ENCODE peak calls at places on chromosome 22, in nine cellular contexts. K is GM23338, Z is tibial nerve, X is mammary epithelial cell, V is breast epithelium, Y is pancreas, I is K562, M is neural crest cell, S is WTC11. A is an unnamed sample.

GRCh38 chr22:17476838-17477237 is 86.5 kb upstream of the SLC25A18 start:
- DNase-seq in K (peak), Z (no peak), X (peak), V (no peak), Y (no peak), I (no peak), M (no peak), S (no peak), A (no peak)

GRCh38 chr22:44488354-44488753 is 9.7 kb downstream of the RTL6 start:
- DNase-seq in K (no peak), Z (no peak), X (no peak), V (no peak), Y (no peak), I (no peak), M (no peak), S (no peak), A (no peak)

GRCh38 chr22:49636214-49636613 is 191.5 kb downstream of the BRD1 start:
- DNase-seq in K (no peak), Z (no peak), X (no peak), V (no peak), Y (no peak), I (no peak), M (no peak), S (no peak), A (no peak)

GRCh38 chr22:31630331-31631329 is 31.4 kb downstream of the PISD start:
- DNase-seq in K (peak), Z (peak), X (peak), V (peak), Y (peak), I (peak), M (peak), S (peak), A (peak)

GRCh38 chr22:19663286-19663815 is 51.0 kb upstream of the SEPTIN5 start:
- DNase-seq in K (no peak), Z (peak), X (peak), V (peak), Y (peak), I (peak), M (no peak), S (no peak), A (no peak)

GRCh38 chr22:33923660-33924246 is 3.5 kb upstream of the LARGE1 start:
- DNase-seq in K (peak), Z (peak), X (peak), V (peak), Y (peak), I (peak), M (peak), S (peak), A (no peak)

GRCh38 chr22:49660794-49661781 is 166.6 kb downstream of the BRD1 start:
- DNase-seq in K (no peak), Z (no peak), X (no peak), V (no peak), Y (no peak), I (no peak), M (no peak), S (peak), A (no peak)

GRCh38 chr22:45608763-45609180 is 62.9 kb upstream of the ATXN10 start:
- DNase-seq in K (no peak), Z (no peak), X (peak), V (no peak), Y (no peak), I (no peak), M (no peak), S (no peak), A (no peak)

GRCh38 chr22:44698531-44699421 is 3.2 kb upstream of the PRR5 start:
- DNase-seq in K (peak), Z (peak), X (no peak), V (no peak), Y (no peak), I (no peak), M (no peak), S (no peak), A (no peak)

GRCh38 chr22:44403166-44403565 is 90.4 kb upstream of the SHISAL1 start:
- DNase-seq in K (no peak), Z (no peak), X (no peak), V (no peak), Y (no peak), I (no peak), M (no peak), S (no peak), A (peak)

GRCh38 chr22:43983808-43984207 is 28.6 kb downstream of the SAMM50 start:
- DNase-seq in K (no peak), Z (no peak), X (no peak), V (no peak), Y (no peak), I (no peak), M (no peak), S (no peak), A (no peak)

GRCh38 chr22:43152355-43153071 is 1.2 kb downstream of the TSPO start:
- DNase-seq in K (no peak), Z (peak), X (peak), V (peak), Y (peak), I (no peak), M (no peak), S (no peak), A (no peak)

GRCh38 chr22:44684506-44685383 is 17.3 kb upstream of the PRR5 start:
- DNase-seq in K (peak), Z (peak), X (peak), V (peak), Y (peak), I (peak), M (peak), S (peak), A (peak)

GRCh38 chr22:40838486-40838885 is 18.0 kb downstream of the ST13 start:
- DNase-seq in K (no peak), Z (no peak), X (no peak), V (no peak), Y (no peak), I (no peak), M (no peak), S (no peak), A (no peak)

GRCh38 chr22:25027959-25028840 is 75.7 kb downstream of the KIAA1671 start:
- DNase-seq in K (peak), Z (peak), X (no peak), V (no peak), Y (no peak), I (peak), M (peak), S (peak), A (no peak)

GRCh38 chr22:46175631-46176030 is 25.3 kb downstream of the PPARA start:
- DNase-seq in K (no peak), Z (no peak), X (peak), V (no peak), Y (no peak), I (no peak), M (no peak), S (no peak), A (no peak)

GRCh38 chr22:46458525-46458924 is 78.9 kb downstream of the CELSR1 start:
- DNase-seq in K (no peak), Z (no peak), X (no peak), V (no peak), Y (no peak), I (no peak), M (no peak), S (no peak), A (no peak)

GRCh38 chr22:32644252-32645100 is 157.0 kb upstream of the TIMP3 start:
- DNase-seq in K (peak), Z (no peak), X (peak), V (peak), Y (peak), I (no peak), M (no peak), S (no peak), A (no peak)

GRCh38 chr22:30922151-30922611 is 46.4 kb downstream of the MORC2 start:
- DNase-seq in K (peak), Z (no peak), X (peak), V (no peak), Y (peak), I (no peak), M (no peak), S (no peak), A (no peak)

GRCh38 chr22:29190051-29190450 is 15.6 kb upstream of the EMID1 start:
- DNase-seq in K (no peak), Z (no peak), X (no peak), V (no peak), Y (no peak), I (no peak), M (no peak), S (no peak), A (no peak)

GRCh38 chr22:46299101-46299500 is 2.4 kb downstream of the GTSE1 start:
- DNase-seq in K (no peak), Z (no peak), X (no peak), V (no peak), Y (no peak), I (no peak), M (no peak), S (no peak), A (no peak)

GRCh38 chr22:50469377-50470305 is 5.2 kb downstream of the SBF1 start:
- DNase-seq in K (peak), Z (peak), X (peak), V (peak), Y (peak), I (peak), M (no peak), S (peak), A (no peak)

GRCh38 chr22:46297151-46297819 is 615 bp downstream of the GTSE1 start:
- DNase-seq in K (peak), Z (no peak), X (peak), V (no peak), Y (no peak), I (peak), M (peak), S (peak), A (peak)

GRCh38 chr22:23896523-23897186 is 2.5 kb downstream of the MIF start:
- DNase-seq in K (no peak), Z (no peak), X (no peak), V (no peak), Y (no peak), I (no peak), M (no peak), S (no peak), A (no peak)
- TF ChIP-seq CTCF in K (no peak), Z (no peak), X (no peak), V (no peak), Y (no peak), I (no peak), M (no peak), S (no peak), A (no peak)

GRCh38 chr22:35842954-35843353 is 125.3 kb downstream of the APOL5 start:
- DNase-seq in K (peak), Z (no peak), X (peak), V (no peak), Y (no peak), I (peak), M (peak), S (peak), A (no peak)
- TF ChIP-seq CTCF in K (peak), Z (no peak), X (peak), V (peak), Y (peak), I (peak), M (peak), S (no peak), A (peak)

DNA sequence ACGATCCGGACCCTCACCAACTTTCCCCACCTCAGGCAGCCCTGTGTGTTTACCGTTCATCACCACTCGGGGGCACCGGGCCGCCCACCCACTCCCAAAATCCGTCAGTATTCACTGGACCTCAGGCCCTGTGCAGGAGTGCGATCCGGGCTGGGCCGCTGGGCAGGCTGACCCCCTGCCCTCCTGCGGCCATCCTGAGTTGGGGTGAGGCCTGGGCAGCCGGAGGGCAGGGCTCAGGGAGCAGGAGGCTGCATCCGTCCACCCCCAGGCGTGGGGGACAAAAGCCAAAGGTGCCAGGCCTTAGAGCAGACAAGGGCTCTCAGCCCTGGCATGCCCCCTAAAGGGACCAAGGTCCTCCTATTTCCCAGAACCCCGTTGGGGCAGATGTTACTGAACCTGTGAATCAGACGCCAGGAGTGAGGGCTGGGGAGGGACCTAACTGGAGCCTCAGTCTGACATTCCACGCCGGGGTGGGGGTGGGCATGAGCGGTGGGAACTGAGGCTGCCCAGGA is 16.8 kb upstream of the TMEM191C start:
- DNase-seq in K (peak), Z (no peak), X (no peak), V (no peak), Y (peak), I (no peak), M (peak), S (peak), A (no peak)
- TF ChIP-seq CTCF in K (peak), Z (no peak), X (no peak), V (no peak), Y (no peak), I (peak), M (peak), S (no peak), A (no peak)

GRCh38 chr22:37887610-37888378 is 18.3 kb upstream of the MICALL1 start:
- DNase-seq in K (peak), Z (peak), X (peak), V (peak), Y (no peak), I (no peak), M (no peak), S (no peak), A (no peak)
- TF ChIP-seq CTCF in K (peak), Z (peak), X (peak), V (peak), Y (no peak), I (peak), M (peak), S (no peak), A (no peak)